ENCODE peak calls at places on chromosome 1, in seven cellular contexts. I is SJSA1; L is H4; Z is activated naive CD4-positive, alpha-beta T cell; R is PC-3; M is astrocyte of the spinal cord; J is NCI-H2029 treated with DMSO at 0.1 percent for 48 hours. A is an unnamed sample.

GRCh38 chr1:35576061-35576765 is 3.1 kb downstream of the TFAP2E start:
- DNase-seq in R (no peak), J (no peak), I (no peak), L (no peak), Z (no peak), M (no peak), A (no peak)

GRCh38 chr1:68320349-68320748 is 88.0 kb upstream of the WLS start:
- DNase-seq in I (no peak), M (no peak), J (no peak), L (no peak), R (no peak), Z (no peak), A (peak)

GRCh38 chr1:38789498-38790169 is 69.9 kb downstream of the RRAGC start:
- DNase-seq in Z (no peak), M (no peak), I (peak), J (peak), R (peak), L (peak), A (no peak)

GRCh38 chr1:222582099-222582774 is 7.5 kb downstream of the TAF1A start:
- DNase-seq in I (no peak), J (no peak), R (peak), Z (no peak), M (no peak), L (peak), A (no peak)

GRCh38 chr1:18107671-18108312 is at the start of gene IGSF21:
- DNase-seq in R (no peak), M (no peak), Z (no peak), L (no peak), I (no peak), J (no peak), A (peak)

GRCh38 chr1:21811875-21812305 is at the start of gene LDLRAD2:
- DNase-seq in L (no peak), R (no peak), I (no peak), Z (no peak), M (no peak), J (no peak), A (no peak)

GRCh38 chr1:223712184-223712855 is at the start of gene CAPN2:
- DNase-seq in I (peak), L (peak), Z (peak), R (peak), J (no peak), M (peak), A (peak)

GRCh38 chr1:7491089-7491817 is 279.8 kb upstream of the VAMP3 start:
- DNase-seq in I (no peak), L (no peak), J (peak), Z (no peak), M (peak), R (peak), A (peak)

GRCh38 chr1:235834620-235835019 is 32.1 kb downstream of the LYST start:
- DNase-seq in J (peak), L (no peak), R (no peak), M (no peak), Z (no peak), I (no peak), A (peak)

GRCh38 chr1:45395582-45395981 is 55.3 kb upstream of the MUTYH start:
- DNase-seq in I (no peak), J (no peak), L (no peak), Z (no peak), R (peak), M (no peak), A (no peak)

GRCh38 chr1:150477733-150478132 is 9.5 kb upstream of the TARS2 start:
- DNase-seq in J (no peak), I (no peak), Z (no peak), R (peak), M (no peak), L (no peak), A (peak)

GRCh38 chr1:204672482-204673216 is 12.9 kb downstream of the LRRN2 start:
- DNase-seq in I (no peak), J (no peak), M (no peak), L (no peak), R (no peak), Z (no peak), A (no peak)

GRCh38 chr1:204685236-204686006 is at the start of gene LRRN2:
- DNase-seq in R (peak), L (no peak), M (no peak), I (no peak), J (no peak), Z (no peak), A (no peak)

GRCh38 chr1:174742805-174743653 is 256.7 kb upstream of the CACYBP start:
- DNase-seq in J (no peak), R (peak), Z (no peak), M (peak), L (no peak), I (no peak), A (no peak)

GRCh38 chr1:7975212-7975865 is 13.8 kb downstream of the PARK7 start:
- DNase-seq in I (peak), L (peak), M (peak), J (peak), Z (no peak), R (peak), A (peak)

GRCh38 chr1:173295391-173295790 is 88.3 kb upstream of the TNFSF4 start:
- DNase-seq in I (no peak), M (no peak), Z (no peak), J (no peak), R (no peak), L (no peak), A (no peak)

GRCh38 chr1:181482521-181483083 is 715 bp upstream of the CACNA1E start:
- DNase-seq in Z (no peak), L (no peak), R (no peak), J (no peak), I (no peak), M (no peak), A (peak)

GRCh38 chr1:181104042-181104789 is 15.7 kb downstream of the IER5 start:
- DNase-seq in J (no peak), M (no peak), R (no peak), L (no peak), I (no peak), Z (peak), A (no peak)

GRCh38 chr1:48047116-48047515 is 49.9 kb upstream of the TRABD2B start:
- DNase-seq in L (no peak), I (no peak), R (no peak), J (no peak), Z (no peak), M (no peak), A (no peak)

GRCh38 chr1:78665809-78666208 is 16.2 kb downstream of the IFI44 start:
- DNase-seq in Z (no peak), M (no peak), J (no peak), L (no peak), I (no peak), R (no peak), A (no peak)

GRCh38 chr1:218658899-218659298 is 313.8 kb downstream of the TGFB2 start:
- DNase-seq in J (no peak), Z (no peak), I (peak), R (peak), M (peak), L (peak), A (no peak)

GRCh38 chr1:9331558-9332346 is 39.1 kb downstream of the SPSB1 start:
- DNase-seq in M (no peak), Z (no peak), J (no peak), I (peak), R (no peak), L (no peak), A (peak)

GRCh38 chr1:99849413-99849743 is 783 bp upstream of the AGL start:
- DNase-seq in R (no peak), J (no peak), Z (no peak), L (no peak), I (no peak), M (peak), A (peak)

GRCh38 chr1:51014878-51015277 is 44.8 kb downstream of the CDKN2C start:
- DNase-seq in J (no peak), R (no peak), Z (no peak), L (no peak), I (no peak), M (no peak), A (no peak)

GRCh38 chr1:153978274-153978909 is 918 bp upstream of the JTB start:
- DNase-seq in L (no peak), M (no peak), Z (no peak), J (no peak), R (no peak), I (no peak), A (no peak)

GRCh38 chr1:47434051-47434842 is 3.6 kb upstream of the FOXD2 start:
- DNase-seq in Z (no peak), L (no peak), I (no peak), R (peak), M (peak), J (no peak), A (no peak)

GRCh38 chr1:98669355-98670296 is 8.1 kb downstream of the SNX7 start:
- DNase-seq in Z (no peak), R (no peak), J (no peak), M (peak), I (no peak), L (no peak), A (no peak)

GRCh38 chr1:113219377-113219776 is 146.4 kb downstream of the LRIG2 start:
- DNase-seq in M (no peak), Z (no peak), L (no peak), I (no peak), R (peak), J (no peak), A (no peak)

GRCh38 chr1:82625562-82625961 is 824.8 kb downstream of the ADGRL2 start:
- DNase-seq in J (no peak), Z (no peak), M (peak), L (no peak), R (no peak), I (no peak), A (no peak)

GRCh38 chr1:245599413-245600174 is 444.8 kb downstream of the KIF26B start:
- DNase-seq in M (peak), Z (no peak), J (no peak), I (no peak), L (peak), R (no peak), A (no peak)

GRCh38 chr1:202210969-202211368 is 17.4 kb downstream of the LGR6 start:
- DNase-seq in I (no peak), Z (no peak), M (no peak), L (no peak), J (no peak), R (no peak), A (no peak)

GRCh38 chr1:206442101-206442500 is 28.2 kb upstream of the IKBKE start:
- DNase-seq in M (peak), Z (no peak), L (no peak), R (peak), I (no peak), J (no peak), A (no peak)

GRCh38 chr1:62184291-62184690 is 10.4 kb upstream of the L1TD1 start:
- DNase-seq in M (no peak), I (no peak), L (no peak), R (no peak), Z (no peak), J (no peak), A (no peak)

GRCh38 chr1:212545941-212546638 is 62.5 kb upstream of the ATF3 start:
- DNase-seq in M (no peak), I (no peak), L (no peak), J (no peak), Z (no peak), R (no peak), A (no peak)

A was measured in NCI-H510A treated with DMSO at 0.1 percent for 48 hours.